ENCODE peak calls at places on chromosomes 16 and 17, in seven cellular contexts. O, T, I, M, L, K and E are unnamed samples.

GRCh38 chr16:12499032-12499735 is 304.5 kb downstream of the CPPED1 start:
- DNase-seq in O (no peak), M (no peak), L (no peak), K (no peak), I (no peak), T (no peak), E (no peak)

GRCh38 chr17:44911133-44912001 is 3.9 kb downstream of the GFAP start:
- DNase-seq in M (no peak), T (peak; percentile 72), K (peak; percentile 82), L (no peak), O (peak; percentile 77), I (peak; percentile 75), E (peak; percentile 82)

GRCh38 chr16:31869511-31870201 is 4.0 kb upstream of the ZNF267 start:
- DNase-seq in I (no peak), L (peak; percentile 38), T (peak; percentile 32), M (no peak), K (peak; percentile 56), O (peak; percentile 80), E (peak; percentile 49)

GRCh38 chr17:11446316-11446715 is 152.0 kb upstream of the DNAH9 start:
- DNase-seq in K (no peak), T (no peak), L (no peak), O (no peak), M (no peak), I (no peak), E (no peak)

GRCh38 chr16:31043352-31043751 is 10.0 kb downstream of the STX4 start:
- DNase-seq in K (no peak), O (no peak), T (no peak), I (no peak), M (no peak), L (no peak), E (no peak)

GRCh38 chr16:11535494-11535893 is 51.2 kb downstream of the LITAF start:
- DNase-seq in I (no peak), M (no peak), O (no peak), K (peak; percentile 86), L (peak; percentile 43), T (peak; percentile 34), E (no peak)

GRCh38 chr17:11550431-11550830 is 47.8 kb upstream of the DNAH9 start:
- DNase-seq in L (no peak), I (no peak), T (no peak), M (no peak), K (no peak), O (no peak), E (no peak)

GRCh38 chr17:76132574-76133338 is 8.3 kb downstream of the FOXJ1 start:
- DNase-seq in L (peak; percentile 76), M (no peak), I (peak; percentile 72), O (peak; percentile 83), T (peak; percentile 64), K (no peak), E (no peak)

GRCh38 chr17:8925141-8925540 is 40.4 kb downstream of the PIK3R5 start:
- DNase-seq in K (no peak), I (no peak), T (no peak), L (no peak), M (no peak), O (no peak), E (no peak)

GRCh38 chr16:48558269-48558915 is 51.6 kb downstream of the N4BP1 start:
- DNase-seq in L (no peak), O (no peak), T (no peak), I (no peak), M (no peak), K (no peak), E (no peak)

GRCh38 chr17:65314212-65314611 is 177.0 kb downstream of the RGS9 start:
- DNase-seq in O (no peak), I (no peak), T (no peak), M (no peak), L (no peak), K (no peak), E (no peak)

GRCh38 chr16:27515874-27516353 is 33.8 kb downstream of the GTF3C1 start:
- DNase-seq in L (no peak), T (no peak), M (peak; percentile 57), O (no peak), I (peak; percentile 40), K (no peak), E (peak; percentile 59)

GRCh38 chr17:40022961-40023541 is 7.8 kb downstream of the CSF3 start:
- DNase-seq in I (peak; percentile 39), L (no peak), O (peak; percentile 85), T (peak; percentile 54), M (no peak), K (no peak), E (no peak)

GRCh38 chr17:22278302-22279275 is 586.3 kb downstream of the KCNJ18 start:
- DNase-seq in M (no peak), K (peak; percentile 32), T (no peak), L (no peak), I (no peak), O (no peak), E (no peak)

GRCh38 chr17:5582177-5582885 is 2.0 kb downstream of the NLRP1 start:
- DNase-seq in I (no peak), T (no peak), K (no peak), M (no peak), O (no peak), L (no peak), E (no peak)

GRCh38 chr16:50944431-50944830 is 202.5 kb downstream of the CYLD start:
- DNase-seq in M (no peak), K (no peak), T (no peak), I (no peak), L (no peak), O (no peak), E (no peak)

GRCh38 chr16:70460737-70461261 is 6.4 kb downstream of the FCSK start:
- DNase-seq in I (no peak), K (no peak), T (no peak), L (no peak), M (no peak), O (no peak), E (no peak)

GRCh38 chr17:58338907-58339774 is 10.5 kb upstream of the TSPOAP1 start:
- DNase-seq in K (no peak), T (peak; percentile 72), O (peak; percentile 74), M (peak; percentile 54), I (no peak), L (no peak), E (peak; percentile 83)

GRCh38 chr17:65629234-65629690 is 67.8 kb upstream of the AXIN2 start:
- DNase-seq in T (no peak), M (no peak), I (no peak), L (no peak), K (no peak), O (no peak), E (no peak)

GRCh38 chr17:2487306-2487705 is 24.4 kb downstream of the METTL16 start:
- DNase-seq in T (no peak), O (no peak), L (no peak), I (no peak), M (no peak), K (no peak), E (no peak)

DNA sequence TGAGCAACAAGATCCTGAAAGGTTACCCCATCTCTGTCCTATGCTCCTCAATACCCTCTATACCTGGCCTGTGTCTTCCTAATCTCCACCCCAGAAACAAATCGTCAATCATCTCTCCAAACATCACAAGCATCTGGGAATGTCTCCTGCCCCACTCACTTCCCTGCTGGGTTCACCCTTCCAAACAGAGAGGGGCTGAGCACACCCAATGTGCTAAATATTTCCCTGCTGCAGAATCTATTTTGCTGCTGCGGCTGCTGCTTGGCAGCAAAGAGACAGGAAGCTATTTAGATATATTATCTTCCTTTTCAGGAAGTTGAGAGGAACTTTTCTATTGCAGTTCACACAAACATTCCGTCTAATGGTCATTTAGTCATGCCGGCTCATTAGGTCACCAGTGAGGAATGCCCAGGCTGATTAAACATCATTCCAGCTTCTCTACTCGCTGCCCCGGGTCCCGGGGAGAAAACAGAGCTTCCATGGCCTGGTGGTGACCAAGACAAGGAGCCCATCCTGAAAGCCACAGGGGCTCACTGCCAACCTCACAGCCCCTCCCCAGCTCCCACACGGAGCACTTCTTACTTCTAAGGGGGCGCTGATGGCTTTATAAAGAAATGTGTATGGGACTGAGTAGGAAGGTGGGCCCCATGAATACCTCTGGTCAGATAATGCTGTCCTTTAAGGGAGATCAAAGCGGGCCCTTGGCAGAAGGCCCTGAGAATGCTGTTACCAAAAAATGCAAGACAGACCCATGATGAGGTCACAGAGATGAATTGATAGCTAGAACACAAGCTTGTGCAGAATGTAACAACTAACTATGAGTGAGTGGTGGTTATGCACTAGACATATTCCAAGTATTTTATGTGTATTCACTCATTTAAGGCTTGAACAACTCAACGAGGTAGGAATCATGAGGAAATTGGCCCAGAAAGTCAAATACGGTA is 218.3 kb downstream of the SOX9 start:
- DNase-seq in M (no peak), K (no peak), I (peak; percentile 44), O (no peak), L (peak; percentile 48), T (peak; percentile 17), E (peak; percentile 91)
- TF ChIP-seq POLR2A in M (no peak), K (no peak), I (peak; percentile 33), O (no peak), L (no peak), T (no peak), E (no peak)

GRCh38 chr17:82446649-82447048 is 3.9 kb downstream of the CYBC1 start:
- DNase-seq in L (no peak), K (no peak), T (no peak), M (no peak), O (no peak), I (no peak), E (no peak)

GRCh38 chr17:82449136-82449882 is 1.2 kb downstream of the CYBC1 start:
- DNase-seq in I (no peak), L (no peak), T (peak; percentile 76), K (no peak), M (peak; percentile 66), O (peak; percentile 42), E (no peak)

GRCh38 chr17:82449883-82450356 is 632 bp downstream of the CYBC1 start:
- DNase-seq in O (no peak), K (no peak), T (no peak), I (no peak), M (no peak), L (no peak), E (no peak)

GRCh38 chr17:82452162-82452561 is 1.6 kb upstream of the CYBC1 start:
- DNase-seq in L (no peak), I (no peak), M (no peak), O (no peak), K (no peak), T (no peak), E (no peak)

GRCh38 chr17:82450357-82451106 is at the start of gene CYBC1:
- DNase-seq in T (peak; percentile 96), K (peak; percentile 93), M (peak; percentile 76), L (peak; percentile 87), O (peak; percentile 92), I (peak; percentile 94), E (peak; percentile 74)
- TF ChIP-seq POLR2A in T (peak; percentile 91), K (peak; percentile 84), M (peak; percentile 92), L (peak; percentile 79), O (peak; percentile 62), I (peak; percentile 80), E (peak; percentile 87)

GRCh38 chr17:7404737-7405412 is 978 bp upstream of the TMEM256 start:
- DNase-seq in K (peak; percentile 64), M (peak; percentile 54), L (peak; percentile 46), T (no peak), I (peak; percentile 48), O (peak; percentile 32), E (peak; percentile 78)
- TF ChIP-seq POLR2A in K (peak; percentile 41), M (no peak), L (no peak), T (peak; percentile 39), I (peak; percentile 12), O (peak; percentile 28), E (peak; percentile 39)

DNA sequence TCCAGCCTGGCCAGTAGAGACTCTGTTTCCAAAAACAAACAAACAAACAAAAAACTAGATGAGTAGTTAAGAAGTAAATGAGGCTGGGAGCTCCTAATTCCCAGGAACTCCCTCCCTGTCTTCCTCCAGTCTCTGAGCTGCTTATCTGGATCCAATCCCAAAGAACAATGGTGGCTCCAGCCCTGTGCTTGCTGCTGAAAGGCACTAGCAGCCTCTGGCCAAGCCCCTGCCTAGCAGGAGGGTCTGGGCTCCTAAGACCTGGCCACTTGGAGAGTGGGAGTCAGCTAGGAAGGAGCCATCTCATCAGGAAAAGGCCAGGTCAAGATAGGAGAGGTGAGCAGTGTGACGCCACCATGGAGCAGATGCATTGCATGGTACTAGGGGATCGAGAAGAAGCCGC is 14.3 kb upstream of the SLC35B1 start:
- DNase-seq in O (no peak), M (no peak), T (no peak), I (no peak), K (no peak), L (no peak), E (no peak)
- TF ChIP-seq POLR2A in O (no peak), M (no peak), T (no peak), I (no peak), K (no peak), L (no peak), E (no peak)